ENCODE peak calls at places on chromosomes 4 and X, in ten cellular contexts. One of them, this sample, is unnamed.

GRCh38 chr4:97576955-97577354 is 566.3 kb downstream of the STPG2 start:
- DNase-seq in PC-3: peak
- DNase-seq in psoas muscle: no peak
- DNase-seq in fibroblast of villous mesenchyme: no peak
- DNase-seq in uterus: no peak
- DNase-seq in lung: no peak
- DNase-seq in neural progenitor cell: no peak
- DNase-seq in astrocyte of the cerebellum: peak
- DNase-seq in upper lobe of right lung: no peak
- DNase-seq in astrocyte of the spinal cord: peak
- DNase-seq in this sample: no peak

GRCh38 chr4:7210818-7211217 is 18.5 kb downstream of the SORCS2 start:
- DNase-seq in PC-3: peak
- DNase-seq in psoas muscle: no peak
- DNase-seq in fibroblast of villous mesenchyme: peak
- DNase-seq in uterus: peak
- DNase-seq in lung: no peak
- DNase-seq in neural progenitor cell: no peak
- DNase-seq in astrocyte of the cerebellum: no peak
- DNase-seq in upper lobe of right lung: no peak
- DNase-seq in astrocyte of the spinal cord: peak
- DNase-seq in this sample: peak

GRCh38 chr4:33226133-33226532 is 2506.0 kb downstream of the PCDH7 start:
- DNase-seq in PC-3: no peak
- DNase-seq in psoas muscle: no peak
- DNase-seq in fibroblast of villous mesenchyme: no peak
- DNase-seq in uterus: no peak
- DNase-seq in lung: no peak
- DNase-seq in neural progenitor cell: no peak
- DNase-seq in astrocyte of the cerebellum: no peak
- DNase-seq in upper lobe of right lung: no peak
- DNase-seq in astrocyte of the spinal cord: no peak
- DNase-seq in this sample: no peak

GRCh38 chrX:137565921-137566745 is at the start of gene ZIC3:
- DNase-seq in PC-3: peak
- DNase-seq in psoas muscle: peak
- DNase-seq in fibroblast of villous mesenchyme: no peak
- DNase-seq in uterus: peak
- DNase-seq in lung: peak
- DNase-seq in neural progenitor cell: peak
- DNase-seq in astrocyte of the cerebellum: peak
- DNase-seq in upper lobe of right lung: peak
- DNase-seq in astrocyte of the spinal cord: peak
- DNase-seq in this sample: peak

GRCh38 chr4:139142980-139143379 is 34.0 kb downstream of the ELF2 start:
- DNase-seq in PC-3: no peak
- DNase-seq in psoas muscle: no peak
- DNase-seq in fibroblast of villous mesenchyme: peak
- DNase-seq in uterus: no peak
- DNase-seq in lung: no peak
- DNase-seq in neural progenitor cell: no peak
- DNase-seq in astrocyte of the cerebellum: no peak
- DNase-seq in upper lobe of right lung: no peak
- DNase-seq in astrocyte of the spinal cord: no peak
- DNase-seq in this sample: no peak

GRCh38 chr4:76306882-76307669 is 543 bp downstream of the STBD1 start:
- DNase-seq in PC-3: peak
- DNase-seq in psoas muscle: peak
- DNase-seq in fibroblast of villous mesenchyme: peak
- DNase-seq in uterus: peak
- DNase-seq in lung: peak
- DNase-seq in neural progenitor cell: peak
- DNase-seq in astrocyte of the cerebellum: no peak
- DNase-seq in upper lobe of right lung: peak
- DNase-seq in astrocyte of the spinal cord: peak
- DNase-seq in this sample: peak

GRCh38 chrX:23554304-23554703 is 113.0 kb upstream of the PRDX4 start:
- DNase-seq in PC-3: peak
- DNase-seq in psoas muscle: no peak
- DNase-seq in fibroblast of villous mesenchyme: peak
- DNase-seq in uterus: no peak
- DNase-seq in lung: no peak
- DNase-seq in neural progenitor cell: peak
- DNase-seq in astrocyte of the cerebellum: peak
- DNase-seq in upper lobe of right lung: no peak
- DNase-seq in astrocyte of the spinal cord: peak
- DNase-seq in this sample: peak

GRCh38 chrX:150504399-150505186 is 63.8 kb upstream of the MTM1 start:
- DNase-seq in PC-3: peak
- DNase-seq in psoas muscle: no peak
- DNase-seq in fibroblast of villous mesenchyme: no peak
- DNase-seq in uterus: no peak
- DNase-seq in lung: no peak
- DNase-seq in neural progenitor cell: peak
- DNase-seq in astrocyte of the cerebellum: no peak
- DNase-seq in upper lobe of right lung: no peak
- DNase-seq in astrocyte of the spinal cord: peak
- DNase-seq in this sample: no peak

GRCh38 chr4:7539186-7539585 is 104.5 kb upstream of the PSAPL1 start:
- DNase-seq in PC-3: no peak
- DNase-seq in psoas muscle: no peak
- DNase-seq in fibroblast of villous mesenchyme: no peak
- DNase-seq in uterus: no peak
- DNase-seq in lung: no peak
- DNase-seq in neural progenitor cell: no peak
- DNase-seq in astrocyte of the cerebellum: no peak
- DNase-seq in upper lobe of right lung: no peak
- DNase-seq in astrocyte of the spinal cord: no peak
- DNase-seq in this sample: no peak

GRCh38 chrX:120514236-120514635 is 45.1 kb upstream of the LAMP2 start:
- DNase-seq in PC-3: peak
- DNase-seq in psoas muscle: no peak
- DNase-seq in fibroblast of villous mesenchyme: peak
- DNase-seq in uterus: no peak
- DNase-seq in lung: no peak
- DNase-seq in neural progenitor cell: peak
- DNase-seq in astrocyte of the cerebellum: peak
- DNase-seq in upper lobe of right lung: no peak
- DNase-seq in astrocyte of the spinal cord: peak
- DNase-seq in this sample: peak

GRCh38 chr4:108140328-108140727 is 28.4 kb downstream of the LEF1 start:
- DNase-seq in PC-3: no peak
- DNase-seq in psoas muscle: no peak
- DNase-seq in fibroblast of villous mesenchyme: no peak
- DNase-seq in uterus: no peak
- DNase-seq in lung: no peak
- DNase-seq in neural progenitor cell: no peak
- DNase-seq in astrocyte of the cerebellum: no peak
- DNase-seq in upper lobe of right lung: no peak
- DNase-seq in astrocyte of the spinal cord: no peak
- DNase-seq in this sample: no peak

GRCh38 chr4:185424905-185425599 is 712 bp downstream of the UFSP2 start:
- DNase-seq in PC-3: no peak
- DNase-seq in psoas muscle: no peak
- DNase-seq in fibroblast of villous mesenchyme: no peak
- DNase-seq in uterus: no peak
- DNase-seq in lung: no peak
- DNase-seq in neural progenitor cell: peak
- DNase-seq in astrocyte of the cerebellum: no peak
- DNase-seq in upper lobe of right lung: no peak
- DNase-seq in astrocyte of the spinal cord: no peak
- DNase-seq in this sample: peak

GRCh38 chr4:83599183-83599582 is 63.3 kb downstream of the GPAT3 start:
- DNase-seq in PC-3: peak
- DNase-seq in psoas muscle: no peak
- DNase-seq in fibroblast of villous mesenchyme: peak
- DNase-seq in uterus: no peak
- DNase-seq in lung: no peak
- DNase-seq in neural progenitor cell: no peak
- DNase-seq in astrocyte of the cerebellum: no peak
- DNase-seq in upper lobe of right lung: no peak
- DNase-seq in astrocyte of the spinal cord: peak
- DNase-seq in this sample: peak

GRCh38 chr4:24279911-24280375 is 304.4 kb downstream of the DHX15 start:
- DNase-seq in PC-3: no peak
- DNase-seq in psoas muscle: no peak
- DNase-seq in fibroblast of villous mesenchyme: no peak
- DNase-seq in uterus: no peak
- DNase-seq in lung: no peak
- DNase-seq in neural progenitor cell: peak
- DNase-seq in astrocyte of the cerebellum: no peak
- DNase-seq in upper lobe of right lung: no peak
- DNase-seq in astrocyte of the spinal cord: no peak
- DNase-seq in this sample: no peak

GRCh38 chr4:11783588-11783987 is 354.9 kb upstream of the HS3ST1 start:
- DNase-seq in PC-3: peak
- DNase-seq in psoas muscle: no peak
- DNase-seq in fibroblast of villous mesenchyme: no peak
- DNase-seq in uterus: no peak
- DNase-seq in lung: no peak
- DNase-seq in neural progenitor cell: no peak
- DNase-seq in astrocyte of the cerebellum: no peak
- DNase-seq in upper lobe of right lung: no peak
- DNase-seq in astrocyte of the spinal cord: no peak
- DNase-seq in this sample: no peak

GRCh38 chrX:155216179-155216939 is at the start of gene VBP1:
- DNase-seq in PC-3: peak
- DNase-seq in psoas muscle: peak
- DNase-seq in fibroblast of villous mesenchyme: peak
- DNase-seq in uterus: peak
- DNase-seq in lung: peak
- DNase-seq in neural progenitor cell: peak
- DNase-seq in astrocyte of the cerebellum: peak
- DNase-seq in upper lobe of right lung: peak
- DNase-seq in astrocyte of the spinal cord: peak
- DNase-seq in this sample: peak
- TF ChIP-seq CTCF in PC-3: peak
- TF ChIP-seq CTCF in psoas muscle: peak
- TF ChIP-seq CTCF in fibroblast of villous mesenchyme: peak
- TF ChIP-seq CTCF in uterus: peak
- TF ChIP-seq CTCF in lung: no peak
- TF ChIP-seq CTCF in neural progenitor cell: peak
- TF ChIP-seq CTCF in astrocyte of the cerebellum: peak
- TF ChIP-seq CTCF in upper lobe of right lung: peak
- TF ChIP-seq CTCF in astrocyte of the spinal cord: peak
- TF ChIP-seq CTCF in this sample: peak

GRCh38 chrX:48747415-48748026 is 14.0 kb upstream of the GLOD5 start:
- DNase-seq in PC-3: no peak
- DNase-seq in psoas muscle: no peak
- DNase-seq in fibroblast of villous mesenchyme: no peak
- DNase-seq in uterus: no peak
- DNase-seq in lung: no peak
- DNase-seq in neural progenitor cell: no peak
- DNase-seq in astrocyte of the cerebellum: no peak
- DNase-seq in upper lobe of right lung: no peak
- DNase-seq in astrocyte of the spinal cord: no peak
- DNase-seq in this sample: no peak
- H3K4me3 ChIP-seq in PC-3: no peak
- H3K4me3 ChIP-seq in psoas muscle: no peak
- H3K4me3 ChIP-seq in fibroblast of villous mesenchyme: no peak
- H3K4me3 ChIP-seq in uterus: no peak
- H3K4me3 ChIP-seq in lung: no peak
- H3K4me3 ChIP-seq in neural progenitor cell: no peak
- H3K4me3 ChIP-seq in astrocyte of the cerebellum: no peak
- H3K4me3 ChIP-seq in upper lobe of right lung: no peak
- H3K4me3 ChIP-seq in astrocyte of the spinal cord: no peak
- H3K4me3 ChIP-seq in this sample: no peak

GRCh38 chr4:71784569-71785197 is 804 bp upstream of the GC start:
- DNase-seq in PC-3: no peak
- DNase-seq in psoas muscle: no peak
- DNase-seq in fibroblast of villous mesenchyme: no peak
- DNase-seq in uterus: no peak
- DNase-seq in lung: no peak
- DNase-seq in neural progenitor cell: no peak
- DNase-seq in astrocyte of the cerebellum: no peak
- DNase-seq in upper lobe of right lung: no peak
- DNase-seq in astrocyte of the spinal cord: no peak
- DNase-seq in this sample: no peak

GRCh38 chr4:71785957-71786356 is 2.1 kb upstream of the GC start:
- DNase-seq in PC-3: no peak
- DNase-seq in psoas muscle: no peak
- DNase-seq in fibroblast of villous mesenchyme: no peak
- DNase-seq in uterus: no peak
- DNase-seq in lung: no peak
- DNase-seq in neural progenitor cell: no peak
- DNase-seq in astrocyte of the cerebellum: no peak
- DNase-seq in upper lobe of right lung: no peak
- DNase-seq in astrocyte of the spinal cord: no peak
- DNase-seq in this sample: peak

DNA sequence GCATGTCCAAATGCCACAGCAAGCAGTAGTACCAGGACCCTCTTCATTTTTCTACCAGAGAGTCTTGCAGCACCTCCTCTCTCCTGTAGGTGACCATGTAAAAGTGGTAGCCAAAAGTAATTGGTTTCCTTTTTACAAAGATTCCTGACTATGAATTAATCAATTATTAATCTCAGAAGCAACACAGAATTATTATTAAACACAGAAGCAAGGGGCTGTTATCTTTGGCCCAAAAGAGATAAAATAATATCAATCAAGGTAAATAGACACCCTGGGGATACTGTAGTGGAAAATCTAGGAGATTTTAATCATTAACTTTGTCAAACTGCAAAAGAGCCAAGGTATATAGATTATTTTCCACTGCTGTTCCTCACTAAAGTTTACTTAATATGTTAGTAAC is at the start of gene GC:
- DNase-seq in PC-3: no peak
- DNase-seq in psoas muscle: no peak
- DNase-seq in fibroblast of villous mesenchyme: no peak
- DNase-seq in uterus: no peak
- DNase-seq in lung: no peak
- DNase-seq in neural progenitor cell: no peak
- DNase-seq in astrocyte of the cerebellum: no peak
- DNase-seq in upper lobe of right lung: no peak
- DNase-seq in astrocyte of the spinal cord: no peak
- DNase-seq in this sample: no peak
- TF ChIP-seq CTCF in PC-3: peak
- TF ChIP-seq CTCF in psoas muscle: no peak
- TF ChIP-seq CTCF in fibroblast of villous mesenchyme: no peak
- TF ChIP-seq CTCF in uterus: no peak
- TF ChIP-seq CTCF in lung: no peak
- TF ChIP-seq CTCF in neural progenitor cell: peak
- TF ChIP-seq CTCF in astrocyte of the cerebellum: no peak
- TF ChIP-seq CTCF in upper lobe of right lung: no peak
- TF ChIP-seq CTCF in astrocyte of the spinal cord: no peak
- TF ChIP-seq CTCF in this sample: no peak

DNA sequence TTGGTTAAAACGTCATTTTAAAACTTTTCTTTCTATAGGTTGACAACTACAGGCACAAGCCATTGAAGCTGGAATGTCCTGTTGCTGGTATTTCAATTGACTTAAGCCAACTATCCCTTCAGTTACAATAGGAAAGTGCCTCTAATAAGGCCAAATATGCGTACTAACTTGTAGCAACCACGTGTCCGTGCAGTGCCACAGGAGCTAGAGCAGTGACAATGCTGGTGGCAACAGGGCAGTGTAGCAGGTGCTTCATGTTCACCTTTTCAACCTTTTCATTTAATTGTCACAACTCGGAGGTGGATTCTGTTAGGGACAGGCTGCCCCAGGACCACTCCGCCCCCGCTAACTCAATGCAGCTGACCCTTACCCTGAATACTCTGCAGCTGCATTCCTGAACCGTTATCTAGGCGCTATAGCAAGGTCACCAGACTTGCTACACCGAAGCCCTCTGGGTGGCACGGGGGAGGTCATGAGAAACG is 37.7 kb downstream of the ERVMER34-1 start:
- DNase-seq in PC-3: peak
- DNase-seq in psoas muscle: no peak
- DNase-seq in fibroblast of villous mesenchyme: peak
- DNase-seq in uterus: no peak
- DNase-seq in lung: no peak
- DNase-seq in neural progenitor cell: peak
- DNase-seq in astrocyte of the cerebellum: no peak
- DNase-seq in upper lobe of right lung: no peak
- DNase-seq in astrocyte of the spinal cord: no peak
- DNase-seq in this sample: no peak
- H3K4me3 ChIP-seq in PC-3: peak
- H3K4me3 ChIP-seq in psoas muscle: peak
- H3K4me3 ChIP-seq in fibroblast of villous mesenchyme: peak
- H3K4me3 ChIP-seq in uterus: peak
- H3K4me3 ChIP-seq in lung: no peak
- H3K4me3 ChIP-seq in neural progenitor cell: peak
- H3K4me3 ChIP-seq in astrocyte of the cerebellum: peak
- H3K4me3 ChIP-seq in upper lobe of right lung: peak
- H3K4me3 ChIP-seq in astrocyte of the spinal cord: peak
- H3K4me3 ChIP-seq in this sample: peak

This sample was measured in fibroblast of pulmonary artery.